ENCODE peak calls at places on chromosomes 3 and 15, in four cellular contexts. B is A549, L is bronchial epithelial cell, C is cardiac fibroblast. K is an unnamed sample.

GRCh38 chr3:164302622-164303021 is 775.7 kb downstream of the SI start:
- DNase-seq in B (no peak), L (no peak), C (no peak), K (no peak)

GRCh38 chr3:152047465-152047864 is 174.0 kb downstream of the SUCNR1 start:
- DNase-seq in B (no peak), L (peak; percentile 63), C (peak; percentile 90), K (no peak)

GRCh38 chr3:100420885-100421284 is 19.5 kb downstream of the LNP1 start:
- DNase-seq in B (no peak), L (no peak), C (peak; percentile 10), K (no peak)

GRCh38 chr15:59329570-59330350 is 42.9 kb downstream of the MYO1E start:
- DNase-seq in B (peak; percentile 88), L (no peak), C (peak; percentile 96), K (no peak)

GRCh38 chr3:46472056-46472455 is 7.4 kb upstream of the LTF start:
- DNase-seq in B (no peak), L (no peak), C (no peak), K (no peak)

GRCh38 chr15:40379853-40380252 is 2.7 kb upstream of the KNSTRN start:
- DNase-seq in B (peak; percentile 55), L (peak; percentile 93), C (peak; percentile 99), K (no peak)

GRCh38 chr3:54631507-54632280 is 296.2 kb downstream of the LRTM1 start:
- DNase-seq in B (no peak), L (no peak), C (no peak), K (no peak)

GRCh38 chr15:85125056-85125661 is 143.5 kb downstream of the PDE8A start:
- DNase-seq in B (no peak), L (peak; percentile 68), C (peak; percentile 57), K (no peak)

GRCh38 chr3:24119321-24119751 is 174.2 kb downstream of the NR1D2 start:
- DNase-seq in B (peak; percentile 28), L (peak; percentile 86), C (peak; percentile 76), K (no peak)

GRCh38 chr15:51726302-51727073 is 11.0 kb downstream of the LYSMD2 start:
- DNase-seq in B (peak; percentile 88), L (peak; percentile 95), C (peak; percentile 91), K (no peak)

GRCh38 chr3:28860307-28860706 is 420.6 kb upstream of the RBMS3 start:
- DNase-seq in B (no peak), L (no peak), C (peak; percentile 48), K (no peak)

GRCh38 chr15:74428442-74428787 is 5.3 kb downstream of the SEMA7A start:
- DNase-seq in B (no peak), L (no peak), C (no peak), K (no peak)

GRCh38 chr3:128469128-128469527 is 2.4 kb upstream of the DNAJB8 start:
- DNase-seq in B (no peak), L (no peak), C (no peak), K (no peak)

GRCh38 chr15:90031231-90031791 is 30.2 kb downstream of the ZNF710 start:
- DNase-seq in B (no peak), L (peak; percentile 70), C (peak; percentile 90), K (no peak)

GRCh38 chr15:96802870-96803269 is 472.4 kb downstream of the NR2F2 start:
- DNase-seq in B (no peak), L (no peak), C (no peak), K (no peak)

DNA sequence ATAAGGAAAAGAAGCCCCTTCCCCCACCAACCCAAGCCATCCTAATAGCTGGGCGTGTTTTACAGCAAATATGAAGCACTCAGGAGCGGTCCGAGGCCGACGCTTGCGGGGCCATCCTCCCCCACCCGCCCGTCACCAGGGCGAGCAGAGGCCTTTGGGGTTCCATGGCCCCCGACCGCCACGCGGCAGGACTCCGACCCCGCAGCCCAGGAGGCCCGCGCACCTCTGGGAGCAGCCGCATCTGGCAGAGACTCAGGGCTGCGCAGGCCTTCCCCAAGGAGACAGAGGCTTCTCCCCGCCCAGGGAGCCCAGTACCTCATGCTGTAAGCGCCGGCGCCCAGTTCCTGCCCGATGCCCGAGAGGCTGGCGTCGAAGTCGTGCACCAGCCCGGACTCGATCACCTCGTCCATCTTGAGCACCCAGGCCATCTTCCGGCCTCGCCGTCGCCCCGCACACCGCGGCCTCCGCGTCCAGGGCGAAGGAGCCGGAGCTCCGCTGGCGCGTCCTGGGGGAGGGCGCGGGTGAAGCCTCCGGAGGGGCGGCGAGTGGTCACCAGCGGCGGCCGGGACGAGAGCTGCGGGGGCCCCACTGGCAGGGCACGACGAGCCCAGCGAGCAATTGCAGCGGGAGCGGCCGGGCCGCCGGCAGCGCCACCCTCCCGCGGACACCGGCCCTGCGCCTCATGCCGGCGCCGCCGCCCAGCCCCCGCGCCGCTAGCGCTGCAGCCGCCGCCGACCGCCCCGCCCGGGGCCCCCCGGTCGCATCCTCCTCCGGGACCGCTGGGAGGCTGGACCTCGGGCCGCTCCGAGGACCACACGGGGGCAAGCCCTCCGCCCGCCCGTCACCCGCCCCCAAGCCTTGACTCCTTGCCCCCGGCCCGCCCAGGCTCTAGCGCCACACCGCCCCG is 531 bp downstream of the UBP1 start:
- DNase-seq in B (peak; percentile 35), L (peak; percentile 26), C (peak; percentile 38), K (peak; percentile 56)
- TF ChIP-seq CTCF in B (peak; percentile 36), L (no peak), C (no peak), K (peak; percentile 15)

DNA sequence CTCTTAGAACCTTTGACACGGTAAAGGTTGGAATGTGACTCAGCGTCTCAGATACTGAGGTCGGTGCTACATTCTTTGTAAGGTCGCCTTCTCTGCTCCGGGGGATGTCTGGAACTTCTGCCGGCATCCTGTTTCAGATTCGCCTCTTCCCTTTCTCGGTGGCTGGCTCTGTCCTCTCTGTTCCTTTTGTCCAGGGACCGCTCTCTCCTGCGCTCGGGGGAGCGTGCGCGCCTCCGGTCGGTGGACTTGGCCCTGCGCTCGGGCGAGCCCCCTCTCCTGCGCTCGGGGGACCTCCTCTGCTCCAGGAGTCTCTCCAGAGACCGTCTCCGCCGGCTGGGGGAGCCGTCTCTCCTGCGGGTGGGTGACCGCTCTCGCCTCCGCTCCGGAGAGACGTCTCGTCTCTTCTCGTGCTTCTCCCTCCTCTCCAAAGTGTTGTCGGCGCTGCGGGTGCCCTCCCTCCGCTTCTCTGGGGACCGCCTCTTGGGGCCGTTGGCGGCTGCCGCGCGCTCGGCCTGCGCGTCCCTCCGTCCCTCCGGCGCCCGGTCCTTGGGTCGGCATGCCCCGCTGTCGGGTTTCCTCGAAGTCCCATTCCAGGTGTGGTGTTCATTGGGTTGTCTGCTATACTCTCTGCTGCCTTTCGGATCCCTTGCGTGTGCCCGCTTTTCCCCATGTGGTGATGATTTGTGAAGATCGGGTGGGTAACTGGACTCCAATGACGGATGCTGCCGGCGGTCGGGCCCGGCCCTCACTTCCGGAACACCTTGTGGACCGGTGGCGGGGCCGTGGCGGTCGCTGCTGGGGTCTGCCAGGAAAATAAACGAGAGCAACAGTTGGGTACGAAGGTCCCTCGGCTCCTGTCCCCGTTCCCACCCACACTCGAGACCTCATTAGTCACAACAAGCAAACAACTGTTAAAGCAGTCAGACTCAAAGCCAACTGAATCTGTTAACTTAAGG is 668.8 kb upstream of the ADAMTS9 start:
- DNase-seq in B (no peak), L (no peak), C (peak; percentile 20), K (no peak)
- TF ChIP-seq CTCF in B (no peak), L (no peak), C (no peak), K (no peak)

GRCh38 chr3:194203482-194204035 is 67.6 kb downstream of the HES1 start:
- DNase-seq in B (no peak), L (peak; percentile 28), C (no peak), K (no peak)

GRCh38 chr3:194205675-194206133 is 69.8 kb downstream of the HES1 start:
- DNase-seq in B (no peak), L (peak; percentile 30), C (no peak), K (no peak)

GRCh38 chr3:194204793-194205065 is 68.8 kb downstream of the HES1 start:
- DNase-seq in B (no peak), L (peak; percentile 77), C (no peak), K (no peak)

GRCh38 chr3:194201953-194202666 is 66.2 kb downstream of the HES1 start:
- DNase-seq in B (no peak), L (peak; percentile 23), C (no peak), K (no peak)

DNA sequence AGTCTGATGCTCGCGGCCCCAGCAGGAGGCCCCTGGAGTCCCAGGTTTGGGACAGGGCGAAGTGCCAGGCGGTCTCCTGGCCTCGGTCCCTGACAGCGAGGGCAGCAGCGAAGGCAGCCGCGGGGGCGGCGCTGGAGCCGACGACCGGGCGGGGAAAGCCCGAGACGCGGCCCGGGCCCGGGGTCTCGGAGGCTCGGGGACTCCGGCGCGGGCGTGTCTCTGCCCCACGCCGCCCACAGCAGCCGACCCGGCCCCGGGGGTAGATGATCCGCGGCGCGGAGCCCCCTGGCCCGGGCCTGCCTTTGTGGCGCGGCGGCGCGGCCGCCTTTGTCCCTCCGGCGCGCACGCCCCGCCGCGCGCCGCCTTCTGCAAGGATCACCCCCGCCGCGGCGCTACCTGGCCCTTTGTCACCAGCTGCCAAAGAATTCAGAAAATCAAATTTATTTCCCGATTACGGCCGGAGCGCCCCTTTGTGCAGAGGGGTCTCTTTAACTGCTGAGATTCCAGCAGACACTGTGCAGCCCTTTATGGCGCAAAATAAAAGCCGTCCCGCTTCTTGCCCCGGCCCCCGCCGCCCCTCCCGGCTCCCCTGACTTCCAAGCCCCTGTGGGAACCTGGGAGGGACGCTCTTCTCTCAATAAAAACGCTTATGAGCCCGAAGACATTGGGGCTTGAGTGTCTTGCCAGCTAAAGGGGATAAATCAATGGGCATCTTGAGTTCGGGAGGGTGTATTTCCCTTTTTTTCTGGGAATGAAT is 68.3 kb downstream of the HES1 start:
- DNase-seq in B (peak; percentile 33), L (no peak), C (no peak), K (peak; percentile 49)
- TF ChIP-seq CTCF in B (no peak), L (no peak), C (no peak), K (no peak)

GRCh38 chr15:43799209-43799944 is 643 bp downstream of the SERINC4 start:
- DNase-seq in B (no peak), L (no peak), C (no peak), K (no peak)
- TF ChIP-seq CTCF in B (no peak), L (no peak), C (no peak), K (no peak)

GRCh38 chr15:57635300-57635944 is 43.7 kb downstream of the MYZAP start:
- DNase-seq in B (no peak), L (no peak), C (no peak), K (no peak)
- TF ChIP-seq CTCF in B (no peak), L (no peak), C (no peak), K (no peak)

K was measured in mesothelial cell of epicardium.